ENCODE peak calls at places on chromosome 17, in five cellular contexts. T is T-helper 17 cell; E is neuronal stem cell; Z is stimulated activated naive CD8-positive, alpha-beta T cell treated with anti-CD3 and anti-CD28 coated beads, Interleukin-15, Interleukin-2, amounts not matched to agents 100 U/mL and 50 U/mL, for 24 hours; L is GM13977. P is an unnamed sample.

GRCh38 chr17:40448639-40449261 is 5.5 kb downstream of the IGFBP4 start:
- DNase-seq in T (no peak), E (no peak), Z (no peak), L (no peak), P (no peak)

GRCh38 chr17:27533874-27534815 is 77.9 kb downstream of the KSR1 start:
- DNase-seq in T (no peak), E (no peak), Z (no peak), L (no peak), P (no peak)

GRCh38 chr17:76625496-76625895 is 18.1 kb downstream of the ST6GALNAC1 start:
- DNase-seq in T (no peak), E (no peak), Z (no peak), L (no peak), P (no peak)

GRCh38 chr17:65774787-65775186 is 213.3 kb upstream of the AXIN2 start:
- DNase-seq in T (no peak), E (no peak), Z (no peak), L (no peak), P (no peak)

GRCh38 chr17:6551356-6551755 is 5.0 kb downstream of the PITPNM3 start:
- DNase-seq in T (no peak), E (no peak), Z (no peak), L (no peak), P (no peak)

GRCh38 chr17:8673621-8674020 is 43.1 kb upstream of the MYH10 start:
- DNase-seq in T (no peak), E (no peak), Z (no peak), L (no peak), P (no peak)

GRCh38 chr17:751269-752001 is 629 bp downstream of the GEMIN4 start:
- DNase-seq in T (peak), E (peak), Z (peak), L (peak), P (peak)

GRCh38 chr17:74442670-74443515 is 11.0 kb downstream of the GPRC5C start:
- DNase-seq in T (no peak), E (no peak), Z (peak), L (peak), P (peak)

GRCh38 chr17:29619251-29619650 is 3.5 kb downstream of the CORO6 start:
- DNase-seq in T (no peak), E (no peak), Z (no peak), L (no peak), P (no peak)

GRCh38 chr17:5065227-5065744 is 13.0 kb upstream of the ZFP3 start:
- DNase-seq in T (no peak), E (no peak), Z (no peak), L (no peak), P (no peak)

GRCh38 chr17:34443832-34444469 is 80.9 kb upstream of the CCL1 start:
- DNase-seq in T (no peak), E (peak), Z (no peak), L (peak), P (no peak)

GRCh38 chr17:39144414-39144813 is 7.0 kb downstream of the PLXDC1 start:
- DNase-seq in T (no peak), E (no peak), Z (no peak), L (no peak), P (no peak)

GRCh38 chr17:64506201-64506575 is at the start of gene DDX5:
- DNase-seq in T (peak), E (no peak), Z (peak), L (peak), P (no peak)

GRCh38 chr17:34641368-34641767 is 62.0 kb downstream of the TMEM132E start:
- DNase-seq in T (no peak), E (no peak), Z (no peak), L (no peak), P (no peak)